ENCODE peak calls at places on chromosomes 2 and 18, in five cellular contexts. T, X, J, L and I are unnamed samples. For H3K9me3, the result is how much of the 10 kb centered on the place peaks cover.

GRCh38 chr18:48687694-48688042 is 148.8 kb downstream of the CTIF start:
- DNase-seq in J (no peak), T (no peak), X (no peak), L (no peak), I (no peak)

GRCh38 chr2:143691136-143691535 is 561.9 kb downstream of the ARHGAP15 start:
- DNase-seq in L (no peak), X (no peak), J (no peak), T (no peak), I (no peak)

GRCh38 chr2:241146286-241146685 is 3.0 kb downstream of the PASK start:
- DNase-seq in X (no peak), T (no peak), L (no peak), J (no peak), I (no peak)

GRCh38 chr18:55275042-55275897 is 312.7 kb downstream of the TCF4 start:
- DNase-seq in L (no peak), T (peak), X (peak), J (no peak), I (no peak)

GRCh38 chr18:57925706-57926105 is 118.3 kb upstream of the NEDD4L start:
- DNase-seq in L (no peak), X (no peak), J (no peak), T (peak), I (no peak)

GRCh38 chr2:95005726-95006125 is 19.8 kb upstream of the MAL start:
- DNase-seq in T (no peak), X (no peak), L (no peak), J (no peak), I (no peak)

GRCh38 chr2:223954401-223954800 is 2.9 kb upstream of the MRPL44 start:
- DNase-seq in L (no peak), J (no peak), X (no peak), T (peak), I (no peak)

GRCh38 chr2:144325086-144325485 is 194.8 kb downstream of the ZEB2 start:
- DNase-seq in X (no peak), L (peak), T (no peak), J (no peak), I (peak)

GRCh38 chr2:170747921-170748320 is 22.3 kb upstream of the ERICH2 start:
- DNase-seq in L (no peak), T (peak), J (no peak), X (no peak), I (no peak)

GRCh38 chr2:147845608-147846002 is 776 bp downstream of the ACVR2A start:
- DNase-seq in L (no peak), J (no peak), X (no peak), T (peak), I (no peak)

GRCh38 chr18:77671456-77672167 is 422.0 kb downstream of the GALR1 start:
- DNase-seq in J (no peak), L (no peak), T (no peak), X (no peak), I (no peak)

GRCh38 chr2:178473931-178474330 is 4.5 kb downstream of the FKBP7 start:
- DNase-seq in X (no peak), L (no peak), J (no peak), T (peak), I (no peak)

GRCh38 chr18:38318416-38318815 is 752.8 kb upstream of the CELF4 start:
- DNase-seq in J (no peak), X (no peak), L (no peak), T (no peak), I (no peak)

GRCh38 chr2:180180511-180180910 is 173.4 kb upstream of the CWC22 start:
- DNase-seq in J (no peak), T (no peak), L (no peak), X (no peak), I (no peak)

GRCh38 chr2:95267458-95268207 is 6.6 kb upstream of the PROM2 start:
- DNase-seq in X (no peak), L (no peak), T (no peak), J (no peak), I (no peak)

GRCh38 chr18:74529378-74529777 is 4.9 kb upstream of the CNDP1 start:
- DNase-seq in J (no peak), X (no peak), T (no peak), L (no peak), I (no peak)

GRCh38 chr2:128568106-128568505 is 249.4 kb upstream of the HS6ST1 start:
- DNase-seq in T (no peak), J (no peak), L (no peak), X (no peak), I (no peak)

GRCh38 chr2:68466361-68466777 is 725 bp downstream of the FBXO48 start:
- DNase-seq in J (peak), T (peak), L (peak), X (peak), I (peak)

GRCh38 chr18:11909597-11910026 is 1.5 kb upstream of the MPPE1 start:
- DNase-seq in X (no peak), L (no peak), T (peak), J (no peak), I (no peak)

GRCh38 chr2:183782436-183782835 is 658.2 kb downstream of the NUP35 start:
- DNase-seq in T (no peak), J (no peak), L (no peak), X (no peak), I (no peak)

DNA sequence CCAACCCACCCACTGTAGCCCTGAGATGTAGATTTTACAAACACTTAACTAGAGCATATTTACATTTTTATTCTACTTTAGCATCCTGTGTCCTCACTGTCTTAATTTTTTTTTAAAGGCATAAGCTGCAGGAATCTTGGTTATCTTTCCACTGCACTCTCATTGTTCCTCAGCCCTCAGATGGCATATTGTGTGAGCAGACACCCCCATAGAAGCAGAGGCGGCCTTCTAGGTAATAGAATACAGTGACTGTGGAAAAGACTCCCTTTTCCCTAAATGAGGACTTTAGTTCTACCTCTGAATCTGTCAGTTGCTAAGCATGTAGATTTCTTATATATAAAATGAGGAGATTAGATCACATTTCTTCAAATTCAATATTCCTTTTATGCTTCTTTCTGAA is 543.5 kb upstream of the SPHKAP start:
- DNase-seq in T (no peak), X (no peak), J (no peak), L (no peak), I (no peak)
- H3K9me3 ChIP-seq in T (under half), X (under half), J (under half), L (under half), I (under half)

GRCh38 chr18:4063545-4063944 is 391.6 kb downstream of the DLGAP1 start:
- DNase-seq in T (no peak), X (no peak), L (no peak), J (no peak), I (no peak)

GRCh38 chr18:4058179-4058578 is 396.9 kb downstream of the DLGAP1 start:
- DNase-seq in J (no peak), L (no peak), T (no peak), X (no peak), I (no peak)

GRCh38 chr18:4060427-4061281 is 394.5 kb downstream of the DLGAP1 start:
- DNase-seq in J (no peak), X (no peak), L (no peak), T (no peak), I (no peak)
- H3K9me3 ChIP-seq in J (under half), X (under half), L (under half), T (under half), I (under half)

DNA sequence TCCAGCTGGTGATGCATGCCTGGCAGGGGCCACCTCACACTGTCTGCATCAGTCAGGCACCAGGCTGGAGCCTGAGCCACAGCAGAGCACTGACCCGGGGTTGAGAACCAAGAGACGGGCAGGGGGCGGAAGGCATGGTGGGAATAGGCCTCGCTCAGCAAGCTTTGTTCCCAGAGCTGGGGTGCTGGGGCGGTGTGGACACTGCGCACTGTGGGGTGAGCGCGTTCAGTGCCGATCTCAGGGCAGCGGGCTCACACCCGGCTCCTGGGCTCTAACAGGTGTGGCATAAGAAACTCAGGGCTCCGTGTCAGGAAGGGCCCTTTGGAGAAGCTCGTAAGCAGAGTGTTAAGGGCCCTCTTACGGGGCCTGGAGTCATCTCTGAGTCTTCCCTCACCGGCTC is 15.7 kb downstream of the SH3RF3 start:
- DNase-seq in T (no peak), L (no peak), X (no peak), J (no peak), I (no peak)
- H3K9me3 ChIP-seq in T (under half), L (under half), X (under half), J (under half), I (under half)

GRCh38 chr2:4791488-4791887 is 900.7 kb upstream of the SOX11 start:
- DNase-seq in L (no peak), X (no peak), J (no peak), T (no peak), I (no peak)

DNA sequence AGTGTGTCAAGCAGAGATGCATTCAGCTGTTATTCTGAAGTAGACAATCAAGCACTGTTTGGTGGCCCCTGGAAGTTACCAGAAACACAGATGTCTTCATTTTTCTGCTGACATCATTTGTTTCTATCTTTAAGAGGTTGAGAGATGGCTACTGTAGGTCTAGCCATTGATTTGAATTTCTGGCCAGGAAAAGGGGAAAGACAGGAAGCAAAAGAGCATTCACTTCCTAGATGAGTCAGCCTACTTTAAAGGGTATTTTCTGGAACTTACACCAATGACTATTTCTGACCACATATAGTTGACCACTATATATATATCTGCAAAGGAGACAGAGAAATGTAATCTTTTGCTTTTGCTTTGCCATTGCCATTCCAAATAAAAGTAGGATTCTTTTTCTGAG is 900.1 kb upstream of the SOX11 start:
- DNase-seq in J (no peak), X (no peak), L (no peak), T (no peak), I (no peak)
- H3K9me3 ChIP-seq in J (under half), X (under half), L (under half), T (under half), I (under half)

GRCh38 chr2:196130039-196130825 is 41.1 kb downstream of the STK17B start:
- DNase-seq in L (no peak), T (no peak), X (no peak), J (peak), I (no peak)
- H3K9me3 ChIP-seq in L (under half), T (under half), X (under half), J (under half), I (under half)

GRCh38 chr2:99925960-99926359 is 216.4 kb downstream of the AFF3 start:
- DNase-seq in L (no peak), T (no peak), X (no peak), J (no peak), I (no peak)
- H3K9me3 ChIP-seq in L (under half), T (under half), X (under half), J (under half), I (under half)

DNA sequence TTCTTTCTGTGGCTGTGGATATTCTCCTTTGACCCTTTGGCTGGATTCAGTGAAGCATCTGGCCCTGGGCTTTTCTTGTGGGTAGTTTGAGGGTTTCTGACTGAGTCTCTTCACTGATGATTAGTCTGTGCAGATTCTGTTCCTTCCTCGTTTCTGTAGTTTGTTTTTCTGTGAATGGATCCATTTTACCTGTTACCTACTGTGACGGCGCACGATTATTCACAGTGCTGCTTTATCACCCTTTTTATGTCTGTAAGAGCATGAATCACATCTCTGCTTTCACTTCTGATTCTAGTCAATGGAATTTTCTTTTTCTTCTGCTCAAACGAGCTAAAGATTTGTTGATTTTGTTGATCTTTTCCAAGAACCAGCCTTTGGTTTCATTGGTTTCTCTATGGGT is 60.8 kb downstream of the SLC66A2 start:
- DNase-seq in J (no peak), T (no peak), L (no peak), X (no peak), I (no peak)
- H3K9me3 ChIP-seq in J (half or more), T (under half), L (under half), X (under half), I (under half)

GRCh38 chr2:175068534-175068933 is 63.4 kb upstream of the CHN1 start:
- DNase-seq in X (no peak), T (no peak), L (no peak), J (no peak), I (no peak)

GRCh38 chr2:175062787-175063585 is 57.8 kb upstream of the CHN1 start:
- DNase-seq in T (no peak), L (no peak), X (no peak), J (no peak), I (no peak)

GRCh38 chr2:175063741-175064140 is 58.6 kb upstream of the CHN1 start:
- DNase-seq in X (no peak), J (no peak), T (peak), L (no peak), I (no peak)

GRCh38 chr2:175064797-175065196 is 59.6 kb upstream of the CHN1 start:
- DNase-seq in J (no peak), T (no peak), X (no peak), L (no peak), I (no peak)

DNA sequence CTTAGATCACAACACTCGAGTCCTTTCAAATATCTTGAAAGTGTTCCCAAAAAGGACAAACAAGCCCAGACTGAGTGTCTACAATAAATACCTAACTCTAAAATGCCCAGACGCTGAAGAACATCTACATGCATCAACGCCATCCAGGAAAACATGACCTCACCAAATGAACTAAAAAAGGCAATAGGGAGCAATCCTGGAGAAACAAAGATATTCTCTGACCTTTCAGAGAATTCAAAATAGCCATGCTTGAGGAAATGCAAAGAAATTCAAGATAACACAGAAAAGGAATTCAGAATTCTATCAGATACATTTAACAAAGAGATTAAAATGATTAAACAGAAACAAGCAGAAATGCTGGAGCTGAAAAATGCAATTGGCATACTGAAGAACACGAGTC is 61.2 kb upstream of the CHN1 start:
- DNase-seq in T (no peak), J (no peak), X (no peak), L (no peak), I (no peak)
- H3K9me3 ChIP-seq in T (under half), J (under half), X (under half), L (under half), I (under half)

DNA sequence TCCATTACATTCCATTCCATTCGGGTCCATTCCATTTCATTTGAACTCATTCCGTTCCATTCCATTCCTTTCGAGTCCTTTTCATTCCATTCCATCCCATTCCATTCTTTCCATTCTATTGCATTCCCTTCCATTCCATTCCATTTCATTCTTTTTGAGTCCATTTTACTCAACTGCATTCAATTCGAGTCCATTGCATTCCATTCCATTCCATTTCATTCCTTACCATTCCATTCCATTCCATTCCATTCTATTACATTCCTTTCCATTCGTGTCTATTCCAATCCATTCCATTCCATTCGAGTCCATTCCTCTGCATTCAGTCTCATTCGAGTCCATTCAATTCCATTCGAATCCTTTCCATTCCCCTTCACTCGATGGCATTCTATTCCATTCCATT is 1128.8 kb downstream of the RPIA start:
- DNase-seq in T (no peak), L (no peak), J (no peak), X (no peak), I (no peak)
- H3K9me3 ChIP-seq in T (under half), L (under half), J (under half), X (under half), I (under half)

GRCh38 chr18:72555983-72556382 is 11.8 kb upstream of the CBLN2 start:
- DNase-seq in J (no peak), L (no peak), X (no peak), T (no peak), I (no peak)
- H3K9me3 ChIP-seq in J (under half), L (under half), X (under half), T (under half), I (under half)